ENCODE peak calls at places on chromosomes 6 and 20, in four cellular contexts. V is A549, M is HepG2, E is K562. W is an unnamed sample.
A peak's percentile ranks its signal among the peaks of the same experiment; 100 is the strongest.

GRCh38 chr6:79056226-79056625 is 21.8 kb downstream of the PHIP start:
- DNase-seq in V (no peak), M (no peak), E (no peak), W (no peak)

GRCh38 chr6:114342826-114343781 is at the start of gene HS3ST5:
- DNase-seq in V (peak; percentile 36), M (peak; percentile 57), E (no peak), W (peak; percentile 91)

GRCh38 chr6:148392611-148393160 is 50.0 kb downstream of the SASH1 start:
- DNase-seq in V (no peak), M (no peak), E (no peak), W (no peak)

GRCh38 chr6:66662196-66662595 is 955.2 kb upstream of the EYS start:
- DNase-seq in V (peak; percentile 4), M (peak; percentile 10), E (no peak), W (no peak)

GRCh38 chr20:50898475-50898874 is 32.8 kb downstream of the ADNP start:
- DNase-seq in V (no peak), M (no peak), E (no peak), W (no peak)

GRCh38 chr6:10847684-10848083 is 9.3 kb upstream of the MAK start:
- DNase-seq in V (no peak), M (no peak), E (peak; percentile 26), W (no peak)

GRCh38 chr6:15288856-15289255 is 43.0 kb downstream of the JARID2 start:
- DNase-seq in V (no peak), M (no peak), E (peak; percentile 48), W (no peak)

GRCh38 chr6:149332602-149333311 is 15.2 kb downstream of the TAB2 start:
- DNase-seq in V (no peak), M (peak; percentile 27), E (no peak), W (no peak)

GRCh38 chr20:63655249-63655648 is 2.0 kb upstream of the STMN3 start:
- DNase-seq in V (no peak), M (no peak), E (no peak), W (no peak)

GRCh38 chr20:63651942-63652191 is 1.4 kb downstream of the STMN3 start:
- DNase-seq in V (no peak), M (no peak), E (peak; percentile 60), W (no peak)

GRCh38 chr20:63653974-63654680 is 903 bp upstream of the STMN3 start:
- DNase-seq in V (no peak), M (no peak), E (no peak), W (no peak)

GRCh38 chr20:63653041-63653973 is at the start of gene STMN3:
- DNase-seq in V (peak; percentile 74), M (peak; percentile 82), E (peak; percentile 79), W (peak; percentile 96)

GRCh38 chr20:63652192-63652980 is 838 bp downstream of the STMN3 start:
- DNase-seq in V (no peak), M (peak; percentile 41), E (peak; percentile 64), W (peak; percentile 58)
- TF ChIP-seq USF2 in V (no peak), M (no peak), E (no peak), W (no peak)

GRCh38 chr6:56640374-56640773 is 2.3 kb downstream of the DST start:
- DNase-seq in V (no peak), M (no peak), E (no peak), W (no peak)

GRCh38 chr6:56642366-56643261 is at the start of gene DST:
- DNase-seq in V (peak; percentile 66), M (peak; percentile 81), E (no peak), W (no peak)

GRCh38 chr6:56643379-56644089 is 845 bp upstream of the DST start:
- DNase-seq in V (no peak), M (no peak), E (no peak), W (no peak)

GRCh38 chr6:56638760-56639159 is 3.9 kb downstream of the DST start:
- DNase-seq in V (no peak), M (no peak), E (no peak), W (no peak)

DNA sequence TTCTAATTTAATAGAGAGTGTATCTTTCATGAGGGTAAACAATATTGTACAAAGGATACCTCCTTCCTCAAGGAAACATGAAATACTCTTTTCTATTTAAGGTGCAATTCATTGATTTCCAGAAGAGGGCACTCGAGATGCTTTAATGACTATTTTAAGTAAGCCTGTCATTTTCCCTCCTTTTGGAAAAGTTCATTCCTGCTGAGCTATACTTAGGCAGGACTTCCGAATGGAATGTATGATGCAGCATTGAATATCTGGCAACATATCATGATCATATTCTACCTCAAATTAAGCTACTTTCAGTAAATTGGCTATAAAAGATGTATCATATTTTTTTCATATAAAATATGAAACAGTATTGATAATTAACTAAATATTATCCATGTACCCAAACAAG is 5.0 kb downstream of the DST start:
- DNase-seq in V (peak; percentile 68), M (peak; percentile 67), E (no peak), W (no peak)
- TF ChIP-seq HMGXB4 in V (no peak), M (no peak), E (no peak), W (no peak)

GRCh38 chr6:157762636-157763035 is 60.4 kb upstream of the SNX9 start:
- DNase-seq in V (peak; percentile 21), M (peak; percentile 35), E (peak; percentile 49), W (no peak)

GRCh38 chr6:157764346-157765068 is 58.5 kb upstream of the SNX9 start:
- DNase-seq in V (peak; percentile 88), M (peak; percentile 77), E (peak; percentile 73), W (no peak)

GRCh38 chr6:157763894-157764345 is 59.1 kb upstream of the SNX9 start:
- DNase-seq in V (no peak), M (no peak), E (no peak), W (no peak)

GRCh38 chr6:157761926-157762325 is 61.1 kb upstream of the SNX9 start:
- DNase-seq in V (no peak), M (no peak), E (no peak), W (no peak)

GRCh38 chr6:157763129-157763893 is 59.7 kb upstream of the SNX9 start:
- DNase-seq in V (peak; percentile 84), M (peak; percentile 88), E (peak; percentile 92), W (peak; percentile 79)
- TF ChIP-seq USF2 in V (no peak), M (no peak), E (no peak), W (no peak)

GRCh38 chr6:89413006-89413400 is 930 bp upstream of the RRAGD start:
- DNase-seq in V (no peak), M (no peak), E (no peak), W (no peak)

GRCh38 chr6:89411019-89411268 is 1.1 kb downstream of the RRAGD start:
- DNase-seq in V (no peak), M (no peak), E (no peak), W (no peak)

GRCh38 chr6:89411269-89412070 is 603 bp downstream of the RRAGD start:
- DNase-seq in V (no peak), M (no peak), E (peak; percentile 15), W (peak; percentile 74)

GRCh38 chr6:89414215-89414614 is 2.1 kb upstream of the RRAGD start:
- DNase-seq in V (no peak), M (peak; percentile 79), E (no peak), W (no peak)

DNA sequence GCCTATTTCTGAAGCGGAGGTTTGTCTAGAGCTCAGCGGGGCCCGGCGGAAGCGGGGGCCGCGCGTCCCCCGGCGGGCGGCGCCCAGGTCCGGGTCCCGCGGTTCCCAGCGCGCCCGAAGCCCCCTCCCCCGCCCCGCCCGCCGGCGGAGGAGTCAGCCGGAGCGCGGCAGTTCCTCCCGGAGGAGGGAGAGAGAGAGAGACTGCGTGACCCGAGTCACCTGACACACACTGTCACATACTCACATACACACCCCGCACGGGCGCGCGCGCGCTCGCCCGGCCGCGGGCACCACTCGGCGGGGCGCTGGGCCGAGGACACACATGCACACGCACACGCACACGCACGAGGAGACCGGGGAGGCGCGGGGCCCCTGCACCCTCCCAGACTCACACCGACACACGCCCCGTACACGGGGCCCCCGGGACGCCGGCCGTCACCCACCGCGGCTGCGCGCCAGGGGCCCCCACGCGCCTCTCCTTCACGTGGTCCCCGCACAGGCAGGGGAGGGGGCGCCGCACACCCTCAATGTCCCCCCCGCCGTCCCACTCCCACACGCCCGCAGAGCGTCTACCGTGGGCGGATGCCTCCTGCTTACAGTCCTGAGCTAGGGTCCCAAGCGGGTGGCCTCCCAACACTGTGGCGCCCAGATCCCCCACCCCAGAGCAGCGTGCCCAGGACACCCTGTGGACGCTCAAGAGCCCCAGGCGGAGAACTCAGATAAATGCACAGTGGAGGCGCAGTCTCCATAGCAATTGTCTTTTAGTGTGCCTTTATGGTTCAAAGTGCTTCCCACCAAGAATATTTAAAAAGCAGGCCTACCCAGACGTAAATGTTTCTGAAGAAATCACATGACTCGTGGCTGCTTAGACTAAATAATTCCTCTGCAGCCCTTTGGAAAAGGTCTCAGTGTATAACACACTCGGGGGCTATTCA is at the start of gene RRAGD:
- DNase-seq in V (peak; percentile 12), M (no peak), E (peak; percentile 40), W (peak; percentile 50)
- TF ChIP-seq HMGXB4 in V (no peak), M (no peak), E (no peak), W (peak; percentile 15)

GRCh38 chr20:51926670-51927305 is 124.5 kb upstream of the SALL4 start:
- DNase-seq in V (no peak), M (no peak), E (no peak), W (no peak)
- TF ChIP-seq USF2 in V (no peak), M (no peak), E (no peak), W (no peak)

GRCh38 chr6:28725890-28726348 is 197.9 kb downstream of the TRIM27 start:
- DNase-seq in V (peak; percentile 86), M (peak; percentile 25), E (peak; percentile 51), W (peak; percentile 77)
- TF ChIP-seq HMGXB4 in V (no peak), M (peak; percentile 40), E (peak; percentile 65), W (no peak)